ENCODE peak calls at places on chromosome 13, in seven cellular contexts. B is IMR-90, S is mesenchymal stem cell, U is H1, J is neuronal stem cell, Q is H9, F is mesendoderm. H is an unnamed sample.

GRCh38 chr13:20492641-20493040 is 33.0 kb downstream of the CRYL1 start:
- DNase-seq in S (peak; percentile 26), F (peak; percentile 55), B (peak; percentile 65), Q (peak; percentile 54), J (no peak), U (peak; percentile 58), H (peak; percentile 74)

GRCh38 chr13:113759525-113760137 is 605 bp downstream of the TMEM255B start:
- DNase-seq in S (peak; percentile 42), U (no peak), J (peak; percentile 27), F (peak; percentile 18), B (peak; percentile 9), Q (no peak), H (no peak)

GRCh38 chr13:47463726-47464125 is 537.3 kb downstream of the SUCLA2 start:
- DNase-seq in Q (peak; percentile 53), U (no peak), B (peak; percentile 69), J (no peak), F (peak; percentile 57), S (peak; percentile 80), H (no peak)

GRCh38 chr13:19927117-19927734 is 31.3 kb upstream of the ZMYM2 start:
- DNase-seq in Q (no peak), F (peak; percentile 19), J (no peak), B (peak; percentile 31), U (no peak), S (peak; percentile 47), H (no peak)

GRCh38 chr13:93789058-93789457 is 562.5 kb downstream of the GPC6 start:
- DNase-seq in J (no peak), S (no peak), B (no peak), F (no peak), U (no peak), Q (no peak), H (no peak)

GRCh38 chr13:97058417-97058816 is 64.1 kb upstream of the OXGR1 start:
- DNase-seq in U (no peak), B (no peak), S (no peak), F (no peak), Q (no peak), J (no peak), H (no peak)

GRCh38 chr13:111202745-111203144 is 87.6 kb downstream of the ARHGEF7 start:
- DNase-seq in S (peak; percentile 86), U (no peak), Q (no peak), B (peak; percentile 93), J (no peak), F (peak; percentile 82), H (peak; percentile 96)

GRCh38 chr13:38348890-38349289 is 761 bp upstream of the UFM1 start:
- DNase-seq in F (peak; percentile 37), U (no peak), J (peak; percentile 11), Q (no peak), S (peak; percentile 60), B (peak; percentile 40), H (peak; percentile 43)

GRCh38 chr13:20125129-20125782 is 35.6 kb downstream of the GJA3 start:
- DNase-seq in U (no peak), Q (peak; percentile 3), S (peak; percentile 59), B (peak; percentile 69), J (no peak), F (no peak), H (no peak)

GRCh38 chr13:106182404-106182803 is 353.1 kb downstream of the EFNB2 start:
- DNase-seq in J (no peak), U (no peak), F (peak; percentile 45), Q (no peak), S (peak; percentile 90), B (peak; percentile 92), H (no peak)

GRCh38 chr13:106874308-106874707 is 306.4 kb upstream of the ARGLU1 start:
- DNase-seq in Q (no peak), J (no peak), U (no peak), B (no peak), S (no peak), F (no peak), H (no peak)

GRCh38 chr13:24540236-24541126 is 27.9 kb upstream of the PARP4 start:
- DNase-seq in Q (peak; percentile 82), F (peak; percentile 72), U (peak; percentile 95), J (peak; percentile 23), S (peak; percentile 25), B (no peak), H (no peak)

GRCh38 chr13:32256243-32256642 is 58.9 kb downstream of the ZAR1L start:
- DNase-seq in B (no peak), S (no peak), Q (no peak), F (no peak), J (no peak), U (no peak), H (no peak)

GRCh38 chr13:101785858-101786257 is 333.4 kb downstream of the ITGBL1 start:
- DNase-seq in Q (peak; percentile 72), B (peak; percentile 3), J (peak; percentile 5), S (peak; percentile 24), F (peak; percentile 82), U (peak; percentile 47), H (no peak)

GRCh38 chr13:79455331-79455730 is 25.6 kb upstream of the NDFIP2 start:
- DNase-seq in F (peak; percentile 75), J (no peak), U (no peak), Q (peak; percentile 26), B (peak; percentile 19), S (no peak), H (peak; percentile 95)

GRCh38 chr13:59691501-59692066 is 472.1 kb downstream of the DIAPH3 start:
- DNase-seq in B (peak; percentile 56), Q (no peak), S (peak; percentile 88), F (no peak), J (no peak), U (no peak), H (no peak)

GRCh38 chr13:25493930-25494707 is 122.3 kb downstream of the ATP8A2 start:
- DNase-seq in Q (peak; percentile 52), J (no peak), U (no peak), B (no peak), S (no peak), F (peak; percentile 34), H (no peak)

GRCh38 chr13:47499358-47500150 is 501.5 kb downstream of the SUCLA2 start:
- DNase-seq in Q (no peak), J (no peak), F (no peak), U (no peak), B (peak; percentile 95), S (peak; percentile 88), H (no peak)

GRCh38 chr13:112693831-112694497 is 4.1 kb downstream of the ATP11A start:
- DNase-seq in F (no peak), Q (peak; percentile 31), B (peak; percentile 90), S (peak; percentile 52), U (no peak), J (no peak), H (peak; percentile 96)

GRCh38 chr13:60627071-60627686 is 230.2 kb downstream of the TDRD3 start:
- DNase-seq in U (peak; percentile 83), F (peak; percentile 70), B (peak; percentile 3), S (peak; percentile 12), Q (peak; percentile 73), J (peak; percentile 52), H (peak; percentile 41)

GRCh38 chr13:89307278-89307677 is 1636.1 kb downstream of the SLITRK5 start:
- DNase-seq in S (no peak), Q (no peak), F (no peak), J (no peak), U (no peak), B (no peak), H (no peak)

GRCh38 chr13:72204291-72204690 is 337.3 kb upstream of the DACH1 start:
- DNase-seq in U (no peak), S (no peak), J (no peak), F (no peak), B (no peak), Q (no peak), H (peak; percentile 80)

DNA sequence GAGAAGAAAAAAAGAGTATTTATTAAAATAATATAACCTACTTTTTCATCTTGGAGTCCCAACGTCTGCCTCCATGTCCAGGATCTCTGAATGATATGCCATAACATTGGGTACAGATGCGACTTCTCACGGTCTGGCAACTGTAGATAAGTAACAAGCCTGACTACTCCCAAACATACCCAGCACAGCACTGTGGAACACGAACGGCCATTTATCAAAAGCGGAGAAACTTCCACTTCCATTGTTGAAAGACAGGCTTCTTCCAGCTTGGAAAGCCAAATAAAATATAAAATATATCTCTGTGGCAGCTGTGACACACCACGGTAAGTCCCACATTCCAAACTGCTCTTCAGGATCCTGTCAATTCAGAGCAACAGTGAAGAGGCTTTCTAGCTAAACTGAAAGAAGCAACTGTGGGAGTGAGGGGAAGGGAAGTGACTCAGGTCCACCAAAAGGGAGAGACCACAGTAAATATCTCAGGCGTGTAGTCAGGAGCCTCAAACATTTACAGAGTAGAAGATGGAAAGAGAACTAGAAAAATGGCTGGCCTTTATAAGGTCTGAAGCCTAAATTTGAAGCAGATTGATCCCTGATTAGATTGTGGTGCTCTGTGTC is 331.7 kb downstream of the LIG4 start:
- DNase-seq in S (peak; percentile 83), U (no peak), J (no peak), B (peak; percentile 93), Q (no peak), F (no peak), H (no peak)
- H3K27ac ChIP-seq in S (peak overlapping the region; percentile 7), U (no peak overlapping the region), J (no peak overlapping the region), B (peak overlapping the region; percentile 32), Q (no peak overlapping the region), F (no peak overlapping the region), H (no peak overlapping the region)

GRCh38 chr13:31223640-31224039 is 23.9 kb downstream of the B3GLCT start:
- DNase-seq in U (no peak), F (no peak), J (no peak), Q (no peak), S (no peak), B (no peak), H (no peak)
- H3K4ac ChIP-seq in U (no peak overlapping the region), F (no peak overlapping the region), J (no peak overlapping the region), Q (no peak overlapping the region), S (no peak overlapping the region), B (no peak overlapping the region), H (no peak overlapping the region)

GRCh38 chr13:51223284-51224270 is 1.4 kb downstream of the FAM124A start:
- DNase-seq in U (peak; percentile 58), J (no peak), F (peak; percentile 47), Q (no peak), S (no peak), B (no peak), H (no peak)

GRCh38 chr13:51221108-51221507 is 1.1 kb upstream of the FAM124A start:
- DNase-seq in B (no peak), J (no peak), F (no peak), S (no peak), U (peak; percentile 44), Q (no peak), H (no peak)

GRCh38 chr13:51221674-51222509 is at the start of gene FAM124A:
- DNase-seq in Q (no peak), S (peak; percentile 32), U (peak; percentile 80), B (peak; percentile 4), J (peak; percentile 70), F (peak; percentile 61), H (peak; percentile 37)

GRCh38 chr13:51220706-51221105 is 1.5 kb upstream of the FAM124A start:
- DNase-seq in S (no peak), B (no peak), U (no peak), Q (no peak), J (no peak), F (no peak), H (no peak)

GRCh38 chr13:51222510-51223283 is 499 bp downstream of the FAM124A start:
- DNase-seq in B (no peak), S (peak; percentile 20), U (peak; percentile 67), J (peak; percentile 58), F (peak; percentile 69), Q (no peak), H (no peak)
- H3K27ac ChIP-seq in B (no peak overlapping the region), S (no peak overlapping the region), U (no peak overlapping the region), J (peak overlapping the region; percentile 63), F (peak overlapping the region; percentile 59), Q (no peak overlapping the region), H (no peak overlapping the region)

DNA sequence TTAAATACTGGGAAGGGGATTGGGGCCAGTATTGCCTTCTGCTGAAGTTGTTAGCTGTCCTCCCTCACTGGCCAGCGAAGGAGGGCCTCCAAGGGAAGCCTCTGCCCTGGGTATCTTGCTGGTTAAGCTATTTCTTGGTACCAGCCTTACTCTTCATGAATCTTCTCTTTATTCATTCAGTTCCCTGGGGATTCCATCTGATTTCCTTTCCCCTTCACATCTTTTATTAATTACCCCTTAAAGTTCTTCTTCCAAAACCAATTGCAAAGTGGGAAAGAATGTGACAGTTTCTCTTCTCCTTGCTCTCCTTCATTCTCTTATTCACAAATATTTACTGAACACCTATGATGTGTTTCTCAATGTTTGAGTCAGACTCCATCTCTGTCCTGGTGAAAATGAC is 36.7 kb upstream of the STK24 start:
- DNase-seq in S (no peak), B (no peak), U (no peak), J (no peak), F (no peak), Q (no peak), H (no peak)
- H3K4ac ChIP-seq in S (no peak overlapping the region), B (no peak overlapping the region), U (no peak overlapping the region), J (no peak overlapping the region), F (no peak overlapping the region), Q (no peak overlapping the region), H (no peak overlapping the region)

H was measured in trophoblast cell.